ENCODE peak calls at places on chromosome 2, in ten cellular contexts. H is IMR-90, T is tibial artery, F is lower leg skin, Y is SJSA1, S is choroid plexus epithelial cell, G is astrocyte, A is endothelial cell of umbilical vein, L is keratinocyte, X is GM23248. E is an unnamed sample.

GRCh38 chr2:135744761-135745314 is 3.2 kb downstream of the UBXN4 start:
- DNase-seq in H (peak; percentile 17), T (no peak), F (peak; percentile 21), Y (no peak), S (peak; percentile 42), G (peak; percentile 6), A (peak; percentile 30), L (peak; percentile 57), X (peak; percentile 51), E (peak; percentile 80)

GRCh38 chr2:38074047-38074774 is 1.7 kb downstream of the CYP1B1 start:
- DNase-seq in H (no peak), T (no peak), F (no peak), Y (no peak), S (peak; percentile 57), G (no peak), A (no peak), L (no peak), X (no peak), E (no peak)

GRCh38 chr2:112491946-112492345 is 10.0 kb downstream of the TTL start:
- DNase-seq in H (no peak), T (no peak), F (no peak), Y (no peak), S (no peak), G (no peak), A (no peak), L (no peak), X (no peak), E (no peak)

GRCh38 chr2:178125862-178126261 is 13.6 kb downstream of the RBM45 start:
- DNase-seq in H (no peak), T (no peak), F (no peak), Y (no peak), S (no peak), G (no peak), A (no peak), L (no peak), X (no peak), E (no peak)

GRCh38 chr2:13536941-13537340 is 820.2 kb downstream of the TRIB2 start:
- DNase-seq in H (no peak), T (no peak), F (no peak), Y (no peak), S (no peak), G (no peak), A (no peak), L (no peak), X (no peak), E (no peak)

GRCh38 chr2:64658269-64658668 is 4.6 kb upstream of the SERTAD2 start:
- DNase-seq in H (no peak), T (no peak), F (no peak), Y (no peak), S (no peak), G (no peak), A (no peak), L (no peak), X (no peak), E (no peak)

GRCh38 chr2:46493241-46493970 is 14.0 kb downstream of the TMEM247 start:
- DNase-seq in H (peak; percentile 82), T (no peak), F (no peak), Y (no peak), S (peak; percentile 82), G (peak; percentile 70), A (no peak), L (no peak), X (peak; percentile 80), E (peak; percentile 71)

GRCh38 chr2:136212426-136213378 is 94.8 kb upstream of the CXCR4 start:
- DNase-seq in H (no peak), T (no peak), F (no peak), Y (no peak), S (no peak), G (no peak), A (no peak), L (no peak), X (no peak), E (no peak)

GRCh38 chr2:209368924-209369323 is 54.9 kb upstream of the MAP2 start:
- DNase-seq in H (peak; percentile 58), T (peak; percentile 73), F (peak; percentile 71), Y (peak; percentile 84), S (peak; percentile 88), G (peak; percentile 100), A (peak; percentile 96), L (peak; percentile 96), X (peak; percentile 97), E (peak; percentile 100)
- H3K4me3 ChIP-seq in H (no peak overlapping the region), T (no peak overlapping the region), F (no peak overlapping the region), Y (no peak overlapping the region), S (no peak overlapping the region), G (no peak overlapping the region), A (no peak overlapping the region), L (no peak overlapping the region), X (peak overlapping the region; percentile 29), E (no peak overlapping the region)

GRCh38 chr2:134244587-134244986 is 9.3 kb upstream of the MGAT5 start:
- DNase-seq in H (no peak), T (no peak), F (no peak), Y (no peak), S (no peak), G (no peak), A (no peak), L (no peak), X (no peak), E (peak; percentile 43)

GRCh38 chr2:134244091-134244490 is 9.8 kb upstream of the MGAT5 start:
- DNase-seq in H (peak; percentile 65), T (no peak), F (no peak), Y (no peak), S (peak; percentile 53), G (peak; percentile 41), A (no peak), L (no peak), X (peak; percentile 60), E (peak; percentile 17)

GRCh38 chr2:134245340-134245984 is 8.4 kb upstream of the MGAT5 start:
- DNase-seq in H (peak; percentile 71), T (peak; percentile 85), F (peak; percentile 75), Y (peak; percentile 72), S (peak; percentile 86), G (peak; percentile 55), A (peak; percentile 57), L (no peak), X (peak; percentile 81), E (peak; percentile 44)

GRCh38 chr2:134247679-134248078 is 6.2 kb upstream of the MGAT5 start:
- DNase-seq in H (no peak), T (no peak), F (no peak), Y (no peak), S (no peak), G (no peak), A (no peak), L (no peak), X (no peak), E (no peak)

DNA sequence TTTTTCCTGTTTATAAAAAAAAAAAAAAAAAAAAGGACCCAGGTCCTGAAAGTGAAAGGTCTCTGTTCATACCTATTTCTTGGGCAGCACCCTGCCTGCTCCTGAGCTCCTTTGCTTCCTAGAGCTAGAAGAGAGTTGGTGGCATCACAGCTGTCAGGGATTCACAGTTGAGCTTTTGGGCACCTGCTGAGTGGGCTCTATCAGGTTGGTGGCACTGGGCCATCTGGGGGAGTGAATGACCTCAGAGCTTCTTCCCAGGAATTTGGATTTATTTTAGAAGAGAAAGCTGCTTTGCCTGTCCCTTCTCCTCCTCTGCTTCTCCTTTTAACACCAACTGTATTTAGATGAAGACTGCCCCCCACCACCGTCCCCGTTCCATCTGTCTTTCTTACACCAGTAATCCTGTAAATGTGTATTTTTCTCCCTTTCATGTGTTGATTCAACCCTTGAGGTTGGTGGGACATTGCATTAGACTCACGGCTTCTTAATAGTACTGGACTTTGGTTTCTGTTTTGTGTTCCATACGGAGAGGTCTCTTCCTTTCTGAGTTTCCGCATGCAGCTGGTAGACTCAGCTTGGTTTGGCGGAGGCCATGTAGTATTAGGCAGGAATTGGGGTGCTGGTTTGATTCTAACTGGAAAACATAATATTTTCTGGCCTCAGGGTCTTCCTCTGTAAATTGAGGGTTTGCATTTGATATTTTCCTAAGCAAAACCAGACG is 7.6 kb upstream of the MGAT5 start:
- DNase-seq in H (no peak), T (no peak), F (no peak), Y (no peak), S (peak; percentile 50), G (no peak), A (no peak), L (no peak), X (no peak), E (no peak)
- H3K4me3 ChIP-seq in H (no peak overlapping the region), T (no peak overlapping the region), F (no peak overlapping the region), Y (no peak overlapping the region), S (no peak overlapping the region), G (no peak overlapping the region), A (no peak overlapping the region), L (no peak overlapping the region), X (no peak overlapping the region), E (no peak overlapping the region)

DNA sequence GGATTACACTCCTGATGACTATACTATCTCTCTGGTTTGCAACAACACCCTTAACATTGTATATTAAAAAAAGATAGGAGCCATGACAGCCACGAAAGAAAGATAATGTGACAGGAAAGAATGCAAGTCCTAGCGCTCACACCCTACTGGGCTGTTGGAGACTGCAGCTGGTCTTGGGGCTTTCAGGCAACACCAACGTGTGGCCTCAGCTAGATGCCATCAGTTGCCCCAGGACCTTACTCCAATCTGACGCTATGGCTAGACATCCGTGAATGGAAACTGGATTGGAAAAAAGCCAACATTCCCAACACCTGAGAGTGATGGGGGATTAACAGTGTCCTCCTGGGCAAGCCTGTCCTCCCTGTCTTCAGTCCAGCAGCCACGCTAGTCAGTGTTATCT is 357.4 kb upstream of the GULP1 start:
- DNase-seq in H (no peak), T (no peak), F (no peak), Y (no peak), S (no peak), G (no peak), A (no peak), L (no peak), X (no peak), E (no peak)
- H3K4me3 ChIP-seq in H (no peak overlapping the region), T (peak overlapping the region; percentile 13), F (no peak overlapping the region), Y (no peak overlapping the region), S (no peak overlapping the region), G (no peak overlapping the region), A (no peak overlapping the region), L (no peak overlapping the region), X (no peak overlapping the region), E (no peak overlapping the region)

GRCh38 chr2:133090358-133090757 is 420.4 kb upstream of the LYPD1 start:
- DNase-seq in H (no peak), T (no peak), F (no peak), Y (no peak), S (no peak), G (no peak), A (no peak), L (no peak), X (no peak), E (no peak)

GRCh38 chr2:133085646-133086045 is 415.6 kb upstream of the LYPD1 start:
- DNase-seq in H (no peak), T (no peak), F (no peak), Y (no peak), S (no peak), G (no peak), A (no peak), L (no peak), X (no peak), E (no peak)

GRCh38 chr2:133080822-133081221 is 410.8 kb upstream of the LYPD1 start:
- DNase-seq in H (no peak), T (no peak), F (no peak), Y (no peak), S (no peak), G (no peak), A (no peak), L (no peak), X (no peak), E (no peak)

GRCh38 chr2:133082034-133082433 is 412.0 kb upstream of the LYPD1 start:
- DNase-seq in H (no peak), T (no peak), F (no peak), Y (no peak), S (no peak), G (no peak), A (no peak), L (no peak), X (no peak), E (no peak)

DNA sequence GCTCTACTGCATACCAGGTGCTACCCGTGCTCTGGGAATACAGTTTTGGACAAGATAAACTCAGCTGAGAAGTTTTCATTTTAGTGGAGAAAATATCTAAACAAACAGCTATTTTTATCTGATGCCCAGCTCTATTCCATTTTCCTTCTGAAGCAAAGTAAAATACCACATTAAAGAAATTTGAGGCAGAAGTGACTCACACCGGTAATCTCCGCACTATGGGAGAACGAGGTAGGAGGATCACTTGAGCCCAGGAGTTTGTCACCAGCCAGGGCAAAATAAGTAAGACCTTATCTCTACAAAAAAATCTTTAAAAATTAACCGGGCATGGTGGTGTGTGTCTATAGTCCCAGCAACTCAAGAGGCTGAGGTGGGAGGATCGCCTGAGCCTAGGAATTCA is 416.2 kb upstream of the LYPD1 start:
- DNase-seq in H (no peak), T (no peak), F (no peak), Y (no peak), S (no peak), G (peak; percentile 9), A (no peak), L (no peak), X (no peak), E (no peak)
- H3K4me3 ChIP-seq in H (no peak overlapping the region), T (no peak overlapping the region), F (no peak overlapping the region), Y (no peak overlapping the region), S (no peak overlapping the region), G (no peak overlapping the region), A (no peak overlapping the region), L (no peak overlapping the region), X (no peak overlapping the region), E (no peak overlapping the region)